ENCODE peak calls at places on chromosomes 4 and X, in five cellular contexts. S, Z, R, J and X are unnamed samples.

GRCh38 chrX:55111578-55112254 is 22.9 kb downstream of the PAGE2 start:
- DNase-seq in S (no peak), Z (no peak), J (no peak), R (no peak), X (no peak)

GRCh38 chr4:173505924-173506779 is 23.9 kb downstream of the HAND2 start:
- DNase-seq in R (peak; percentile 84), S (peak; percentile 50), J (peak; percentile 70), Z (peak; percentile 73), X (peak; percentile 83)

GRCh38 chrX:155997436-155997835 is at the start of gene IL9R:
- DNase-seq in S (no peak), J (no peak), R (no peak), Z (no peak), X (peak; percentile 70)

GRCh38 chrX:77788050-77788449 is 2.0 kb upstream of the ATRX start:
- DNase-seq in S (peak; percentile 52), R (no peak), Z (no peak), J (peak; percentile 39), X (no peak)

GRCh38 chr4:1639299-1639868 is 44.7 kb downstream of the FAM53A start:
- DNase-seq in S (no peak), J (no peak), R (no peak), Z (no peak), X (no peak)

GRCh38 chrX:134013092-134013497 is 27.7 kb upstream of the GPC3 start:
- DNase-seq in R (no peak), J (peak; percentile 62), Z (no peak), S (peak; percentile 15), X (no peak)

GRCh38 chr4:121932212-121932974 is 19.5 kb downstream of the TRPC3 start:
- DNase-seq in S (no peak), J (no peak), R (no peak), Z (no peak), X (no peak)

GRCh38 chr4:122576261-122577188 is 44.3 kb downstream of the IL21 start:
- DNase-seq in R (no peak), Z (no peak), S (peak; percentile 45), J (peak; percentile 60), X (peak; percentile 57)

GRCh38 chr4:73161527-73162185 is 92.1 kb upstream of the COX18 start:
- DNase-seq in J (no peak), R (no peak), Z (no peak), S (no peak), X (no peak)

GRCh38 chr4:88352062-88352461 is 26.6 kb upstream of the HERC6 start:
- DNase-seq in R (no peak), S (peak; percentile 83), Z (no peak), J (peak; percentile 54), X (no peak)

GRCh38 chr4:3809451-3810110 is 43.4 kb downstream of the ADRA2C start:
- DNase-seq in Z (peak; percentile 26), R (no peak), S (no peak), J (no peak), X (no peak)

GRCh38 chr4:23768541-23768940 is 121.3 kb downstream of the PPARGC1A start:
- DNase-seq in J (no peak), R (no peak), Z (no peak), S (no peak), X (no peak)

GRCh38 chr4:185681604-185682003 is 130.4 kb downstream of the SORBS2 start:
- DNase-seq in J (no peak), Z (no peak), R (no peak), S (no peak), X (no peak)

GRCh38 chrX:95076449-95076848 is 1402.4 kb downstream of the FAM133A start:
- DNase-seq in S (peak; percentile 53), J (peak; percentile 60), Z (no peak), R (no peak), X (no peak)

GRCh38 chr4:65825121-65825520 is 154.8 kb upstream of the EPHA5 start:
- DNase-seq in S (no peak), R (no peak), Z (no peak), J (peak; percentile 70), X (no peak)

GRCh38 chr4:74640111-74640903 is 154.0 kb downstream of the BTC start:
- DNase-seq in S (peak; percentile 25), Z (no peak), J (peak; percentile 94), R (no peak), X (no peak)

GRCh38 chr4:118759481-118759880 is 74.3 kb downstream of the METTL14 start:
- DNase-seq in S (no peak), Z (no peak), J (no peak), R (no peak), X (no peak)

GRCh38 chr4:104752337-104752736 is 257.6 kb upstream of the CXXC4 start:
- DNase-seq in S (no peak), J (peak; percentile 37), Z (no peak), R (no peak), X (peak; percentile 42)

GRCh38 chr4:81472249-81473085 is 760 bp upstream of the RASGEF1B start:
- DNase-seq in S (peak; percentile 12), R (peak; percentile 21), J (peak; percentile 32), Z (no peak), X (peak; percentile 41)

GRCh38 chrX:49172280-49172780 is 632 bp downstream of the PLP2 start:
- DNase-seq in S (peak; percentile 54), R (no peak), Z (peak; percentile 77), J (peak; percentile 59), X (peak; percentile 70)

GRCh38 chr4:187174749-187175148 is 451.1 kb upstream of the FAT1 start:
- DNase-seq in Z (no peak), J (peak; percentile 16), S (no peak), R (no peak), X (no peak)

GRCh38 chr4:1824746-1825145 is 31.2 kb downstream of the LETM1 start:
- DNase-seq in R (no peak), J (no peak), S (no peak), Z (no peak), X (no peak)

GRCh38 chr4:38493068-38493467 is 170.9 kb upstream of the KLF3 start:
- DNase-seq in Z (no peak), J (no peak), R (no peak), S (no peak), X (no peak)

GRCh38 chr4:41369680-41370079 is 113.0 kb downstream of the UCHL1 start:
- DNase-seq in J (no peak), Z (no peak), S (no peak), R (no peak), X (no peak)

GRCh38 chr4:51870441-51871188 is 27.7 kb downstream of the DCUN1D4 start:
- DNase-seq in Z (no peak), S (no peak), J (peak; percentile 27), R (no peak), X (no peak)

GRCh38 chrX:151899622-151900021 is 13.1 kb upstream of the MAGEA4 start:
- DNase-seq in Z (no peak), S (peak; percentile 25), J (peak; percentile 48), R (no peak), X (no peak)

GRCh38 chrX:357693-358471 is 28.8 kb downstream of the PPP2R3B start:
- DNase-seq in J (peak; percentile 55), R (no peak), Z (no peak), S (peak; percentile 34), X (no peak)

GRCh38 chr4:124633285-124633941 is 79.1 kb downstream of the ANKRD50 start:
- DNase-seq in S (no peak), Z (no peak), R (no peak), J (no peak), X (no peak)

GRCh38 chr4:86595426-86595805 is 1.3 kb downstream of the PTPN13 start:
- DNase-seq in R (no peak), J (peak; percentile 57), S (no peak), Z (no peak), X (no peak)

GRCh38 chr4:86596802-86597201 is 2.7 kb downstream of the PTPN13 start:
- DNase-seq in J (peak; percentile 50), S (no peak), R (no peak), Z (no peak), X (no peak)

GRCh38 chr4:86592553-86593249 is 1.4 kb upstream of the PTPN13 start:
- DNase-seq in S (no peak), Z (no peak), R (no peak), J (no peak), X (no peak)

GRCh38 chr4:86593726-86594558 is at the start of gene PTPN13:
- DNase-seq in R (peak; percentile 100), Z (peak; percentile 96), S (peak; percentile 99), J (peak; percentile 98), X (peak; percentile 96)

DNA sequence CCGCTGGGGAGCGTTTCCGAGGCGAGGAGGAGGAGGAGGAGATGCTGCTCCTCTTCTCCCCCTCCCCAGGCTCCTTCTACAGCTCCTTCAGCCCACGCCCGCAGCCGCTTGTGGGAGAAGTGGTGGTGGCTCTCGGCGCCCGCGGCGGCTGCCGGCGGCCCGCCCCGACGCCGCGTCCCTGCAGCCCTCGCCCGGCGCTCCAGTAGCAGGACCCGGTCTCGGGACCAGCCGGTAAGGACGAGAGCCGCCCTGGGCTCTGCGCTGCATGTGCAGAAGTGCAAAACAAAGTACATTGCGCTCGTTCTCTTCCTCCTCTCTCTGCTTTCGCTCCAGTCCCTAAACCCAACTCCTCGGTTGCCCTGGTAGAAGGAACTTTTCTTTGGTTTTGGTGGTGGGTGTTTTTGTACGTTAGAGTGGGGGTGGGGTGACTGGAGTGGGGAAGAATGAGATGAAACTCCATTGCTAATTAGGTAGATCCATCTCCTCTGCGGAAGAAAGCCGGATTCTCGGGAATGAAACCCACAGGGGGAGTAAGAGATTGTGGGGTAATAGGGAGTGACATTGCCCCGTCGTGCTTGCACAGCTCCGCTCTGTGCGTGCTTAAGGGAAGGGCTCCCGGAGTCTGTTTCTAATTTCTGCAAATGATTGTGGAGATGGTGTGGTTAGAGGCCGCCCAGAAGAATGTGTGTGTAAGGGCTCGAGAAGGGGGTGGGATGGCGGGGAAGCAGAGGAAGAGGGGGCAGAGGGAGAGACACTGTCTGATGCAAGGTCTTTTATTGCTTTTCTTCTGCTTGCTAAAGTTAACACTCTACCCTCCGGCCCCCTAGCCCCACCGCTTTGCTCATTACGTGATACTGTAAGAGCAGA is 677 bp downstream of the PTPN13 start:
- DNase-seq in S (peak; percentile 99), J (peak; percentile 91), Z (peak; percentile 66), R (peak; percentile 61), X (peak; percentile 24)
- TF ChIP-seq CTCF in S (peak; percentile 46), J (peak; percentile 22), Z (no peak), R (no peak), X (no peak)

DNA sequence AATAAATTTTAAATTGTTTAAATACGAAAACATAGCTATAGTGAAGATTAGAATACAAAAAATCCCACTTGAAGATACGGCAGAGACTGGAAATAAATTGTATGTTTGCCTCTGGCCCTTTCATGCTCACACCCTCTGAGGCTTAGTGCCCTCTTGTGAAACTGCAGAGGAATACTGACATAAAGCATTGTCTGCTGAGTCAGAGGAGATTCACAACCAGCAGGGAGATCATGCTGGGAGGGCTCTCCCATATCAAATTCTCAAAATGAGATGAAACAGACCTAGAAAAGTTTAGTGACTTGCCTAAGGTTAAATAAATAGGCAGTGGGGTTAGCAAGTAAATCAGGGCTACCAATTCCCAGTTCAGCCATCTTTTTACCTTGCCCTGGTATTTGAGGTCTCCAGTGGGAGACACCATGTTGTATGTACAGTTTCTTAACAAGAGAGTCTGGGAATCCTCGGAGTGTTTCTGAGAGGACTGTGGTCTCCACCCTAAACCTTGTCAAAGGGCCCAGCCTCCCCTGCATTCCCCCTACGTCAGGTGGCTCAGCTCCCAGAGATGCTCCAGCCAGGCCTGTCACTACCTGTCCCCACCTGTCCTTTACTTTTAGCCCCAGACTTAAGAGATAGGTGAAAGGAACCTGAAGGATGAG is 581.4 kb upstream of the DIPK2B start:
- DNase-seq in Z (no peak), J (peak; percentile 86), S (peak; percentile 69), R (no peak), X (no peak)
- TF ChIP-seq CTCF in Z (no peak), J (peak; percentile 35), S (peak; percentile 47), R (no peak), X (no peak)

GRCh38 chr4:19791422-19792113 is 460.1 kb upstream of the SLIT2 start:
- DNase-seq in J (no peak), S (no peak), Z (no peak), R (no peak), X (no peak)
- TF ChIP-seq CTCF in J (peak; percentile 19), S (peak; percentile 13), Z (no peak), R (no peak), X (no peak)

GRCh38 chr4:75916091-75916661 is 13.9 kb upstream of the PPEF2 start:
- DNase-seq in S (peak; percentile 48), J (peak; percentile 49), R (no peak), Z (no peak), X (peak; percentile 66)
- TF ChIP-seq CTCF in S (peak; percentile 92), J (peak; percentile 95), R (peak; percentile 72), Z (peak; percentile 62), X (peak; percentile 72)